ENCODE peak calls at places on chromosomes 5 and 9, in ten cellular contexts. One of them, this sample, is unnamed.

GRCh38 chr5:133473291-133473690 is 139.1 kb downstream of the FSTL4 start:
- DNase-seq in heart right ventricle: no peak
- DNase-seq in upper lobe of right lung: no peak
- DNase-seq in tibial nerve: no peak
- DNase-seq in mammary epithelial cell: no peak
- DNase-seq in OCI-LY7: no peak
- DNase-seq in HepG2: no peak
- DNase-seq in BJ: no peak
- DNase-seq in prostate gland: no peak
- DNase-seq in cardiac fibroblast: no peak
- DNase-seq in this sample: no peak

GRCh38 chr5:148107608-148108007 is 43.8 kb downstream of the SPINK5 start:
- DNase-seq in heart right ventricle: no peak
- DNase-seq in upper lobe of right lung: no peak
- DNase-seq in tibial nerve: no peak
- DNase-seq in mammary epithelial cell: no peak
- DNase-seq in OCI-LY7: no peak
- DNase-seq in HepG2: no peak
- DNase-seq in BJ: no peak
- DNase-seq in prostate gland: no peak
- DNase-seq in cardiac fibroblast: no peak
- DNase-seq in this sample: no peak

GRCh38 chr9:130325921-130326320 is 60.4 kb downstream of the HMCN2 start:
- DNase-seq in heart right ventricle: no peak
- DNase-seq in upper lobe of right lung: no peak
- DNase-seq in tibial nerve: no peak
- DNase-seq in mammary epithelial cell: no peak
- DNase-seq in OCI-LY7: no peak
- DNase-seq in HepG2: no peak
- DNase-seq in BJ: no peak
- DNase-seq in prostate gland: no peak
- DNase-seq in cardiac fibroblast: no peak
- DNase-seq in this sample: no peak

GRCh38 chr5:142782976-142783539 is 12.9 kb downstream of the ARHGAP26 start:
- DNase-seq in heart right ventricle: peak
- DNase-seq in upper lobe of right lung: no peak
- DNase-seq in tibial nerve: no peak
- DNase-seq in mammary epithelial cell: no peak
- DNase-seq in OCI-LY7: no peak
- DNase-seq in HepG2: no peak
- DNase-seq in BJ: no peak
- DNase-seq in prostate gland: no peak
- DNase-seq in cardiac fibroblast: peak
- DNase-seq in this sample: no peak

GRCh38 chr9:83538172-83538889 is at the start of gene FRMD3:
- DNase-seq in heart right ventricle: peak
- DNase-seq in upper lobe of right lung: peak
- DNase-seq in tibial nerve: peak
- DNase-seq in mammary epithelial cell: peak
- DNase-seq in OCI-LY7: no peak
- DNase-seq in HepG2: peak
- DNase-seq in BJ: peak
- DNase-seq in prostate gland: peak
- DNase-seq in cardiac fibroblast: peak
- DNase-seq in this sample: peak

GRCh38 chr9:117678882-117679281 is 25.3 kb upstream of the TLR4 start:
- DNase-seq in heart right ventricle: no peak
- DNase-seq in upper lobe of right lung: no peak
- DNase-seq in tibial nerve: no peak
- DNase-seq in mammary epithelial cell: peak
- DNase-seq in OCI-LY7: no peak
- DNase-seq in HepG2: no peak
- DNase-seq in BJ: no peak
- DNase-seq in prostate gland: no peak
- DNase-seq in cardiac fibroblast: no peak
- DNase-seq in this sample: no peak

GRCh38 chr9:2676466-2676865 is 40.8 kb upstream of the KCNV2 start:
- DNase-seq in heart right ventricle: no peak
- DNase-seq in upper lobe of right lung: no peak
- DNase-seq in tibial nerve: no peak
- DNase-seq in mammary epithelial cell: no peak
- DNase-seq in OCI-LY7: no peak
- DNase-seq in HepG2: peak
- DNase-seq in BJ: no peak
- DNase-seq in prostate gland: no peak
- DNase-seq in cardiac fibroblast: no peak
- DNase-seq in this sample: no peak

GRCh38 chr5:88826959-88827585 is 55.9 kb downstream of the MEF2C start:
- DNase-seq in heart right ventricle: peak
- DNase-seq in upper lobe of right lung: no peak
- DNase-seq in tibial nerve: no peak
- DNase-seq in mammary epithelial cell: peak
- DNase-seq in OCI-LY7: peak
- DNase-seq in HepG2: no peak
- DNase-seq in BJ: peak
- DNase-seq in prostate gland: no peak
- DNase-seq in cardiac fibroblast: peak
- DNase-seq in this sample: peak

GRCh38 chr9:136619742-136620440 is 42.8 kb upstream of the EGFL7 start:
- DNase-seq in heart right ventricle: no peak
- DNase-seq in upper lobe of right lung: peak
- DNase-seq in tibial nerve: peak
- DNase-seq in mammary epithelial cell: no peak
- DNase-seq in OCI-LY7: no peak
- DNase-seq in HepG2: peak
- DNase-seq in BJ: no peak
- DNase-seq in prostate gland: no peak
- DNase-seq in cardiac fibroblast: peak
- DNase-seq in this sample: no peak

GRCh38 chr5:149143470-149143869 is 2.2 kb downstream of the ABLIM3 start:
- DNase-seq in heart right ventricle: peak
- DNase-seq in upper lobe of right lung: no peak
- DNase-seq in tibial nerve: no peak
- DNase-seq in mammary epithelial cell: no peak
- DNase-seq in OCI-LY7: no peak
- DNase-seq in HepG2: no peak
- DNase-seq in BJ: peak
- DNase-seq in prostate gland: no peak
- DNase-seq in cardiac fibroblast: peak
- DNase-seq in this sample: peak

GRCh38 chr5:149138182-149138923 is 2.9 kb upstream of the ABLIM3 start:
- DNase-seq in heart right ventricle: peak
- DNase-seq in upper lobe of right lung: no peak
- DNase-seq in tibial nerve: no peak
- DNase-seq in mammary epithelial cell: no peak
- DNase-seq in OCI-LY7: no peak
- DNase-seq in HepG2: no peak
- DNase-seq in BJ: no peak
- DNase-seq in prostate gland: no peak
- DNase-seq in cardiac fibroblast: no peak
- DNase-seq in this sample: no peak

GRCh38 chr5:149141957-149142851 is 911 bp downstream of the ABLIM3 start:
- DNase-seq in heart right ventricle: peak
- DNase-seq in upper lobe of right lung: no peak
- DNase-seq in tibial nerve: peak
- DNase-seq in mammary epithelial cell: no peak
- DNase-seq in OCI-LY7: no peak
- DNase-seq in HepG2: no peak
- DNase-seq in BJ: no peak
- DNase-seq in prostate gland: no peak
- DNase-seq in cardiac fibroblast: peak
- DNase-seq in this sample: no peak

GRCh38 chr5:149140197-149141002 is 893 bp upstream of the ABLIM3 start:
- DNase-seq in heart right ventricle: no peak
- DNase-seq in upper lobe of right lung: no peak
- DNase-seq in tibial nerve: no peak
- DNase-seq in mammary epithelial cell: no peak
- DNase-seq in OCI-LY7: no peak
- DNase-seq in HepG2: no peak
- DNase-seq in BJ: no peak
- DNase-seq in prostate gland: no peak
- DNase-seq in cardiac fibroblast: no peak
- DNase-seq in this sample: no peak

GRCh38 chr5:149141224-149141956 is at the start of gene ABLIM3:
- DNase-seq in heart right ventricle: peak
- DNase-seq in upper lobe of right lung: peak
- DNase-seq in tibial nerve: peak
- DNase-seq in mammary epithelial cell: peak
- DNase-seq in OCI-LY7: peak
- DNase-seq in HepG2: no peak
- DNase-seq in BJ: no peak
- DNase-seq in prostate gland: peak
- DNase-seq in cardiac fibroblast: peak
- DNase-seq in this sample: no peak
- H3K4me3 ChIP-seq in heart right ventricle: peak
- H3K4me3 ChIP-seq in upper lobe of right lung: peak
- H3K4me3 ChIP-seq in tibial nerve: peak
- H3K4me3 ChIP-seq in mammary epithelial cell: peak
- H3K4me3 ChIP-seq in OCI-LY7: peak
- H3K4me3 ChIP-seq in HepG2: peak
- H3K4me3 ChIP-seq in BJ: peak
- H3K4me3 ChIP-seq in prostate gland: peak
- H3K4me3 ChIP-seq in cardiac fibroblast: peak
- H3K4me3 ChIP-seq in this sample: peak

DNA sequence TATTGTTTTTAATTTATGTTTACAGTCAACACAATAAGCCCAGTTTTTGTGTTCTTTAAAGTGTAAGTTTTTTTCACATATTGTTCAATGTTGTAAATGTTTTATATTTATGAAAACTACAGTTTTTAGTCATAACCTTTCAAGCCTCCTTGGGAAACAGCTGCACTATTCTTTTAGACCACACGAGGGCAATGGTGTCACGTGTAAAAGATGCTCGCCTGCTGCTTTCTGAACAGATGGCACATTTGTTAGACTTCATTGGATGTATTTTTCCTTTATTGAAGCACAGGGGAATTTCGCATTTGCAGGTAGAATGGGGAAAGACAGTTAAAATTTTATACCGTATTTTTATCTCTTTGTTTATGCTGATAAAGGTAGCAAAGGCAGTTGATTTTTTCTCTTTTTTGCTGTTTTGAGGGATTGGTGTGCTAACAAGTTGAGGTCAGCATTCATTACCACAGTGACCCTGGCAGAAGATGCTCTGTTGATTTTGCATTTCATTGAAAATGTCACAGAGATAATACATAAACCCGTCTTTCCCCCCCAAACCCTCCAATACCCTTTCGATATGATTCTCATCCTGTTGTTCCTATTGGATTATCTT is 59.0 kb downstream of the MAT2B start:
- DNase-seq in heart right ventricle: peak
- DNase-seq in upper lobe of right lung: no peak
- DNase-seq in tibial nerve: peak
- DNase-seq in mammary epithelial cell: peak
- DNase-seq in OCI-LY7: peak
- DNase-seq in HepG2: peak
- DNase-seq in BJ: no peak
- DNase-seq in prostate gland: peak
- DNase-seq in cardiac fibroblast: peak
- DNase-seq in this sample: no peak
- TF ChIP-seq CTCF in heart right ventricle: peak
- TF ChIP-seq CTCF in upper lobe of right lung: peak
- TF ChIP-seq CTCF in tibial nerve: peak
- TF ChIP-seq CTCF in mammary epithelial cell: peak
- TF ChIP-seq CTCF in OCI-LY7: peak
- TF ChIP-seq CTCF in HepG2: peak
- TF ChIP-seq CTCF in BJ: peak
- TF ChIP-seq CTCF in prostate gland: peak
- TF ChIP-seq CTCF in cardiac fibroblast: peak
- TF ChIP-seq CTCF in this sample: peak

GRCh38 chr9:89463986-89464901 is 33.7 kb downstream of the SEMA4D start:
- DNase-seq in heart right ventricle: no peak
- DNase-seq in upper lobe of right lung: peak
- DNase-seq in tibial nerve: no peak
- DNase-seq in mammary epithelial cell: no peak
- DNase-seq in OCI-LY7: peak
- DNase-seq in HepG2: no peak
- DNase-seq in BJ: no peak
- DNase-seq in prostate gland: no peak
- DNase-seq in cardiac fibroblast: no peak
- DNase-seq in this sample: no peak

GRCh38 chr9:89466451-89467277 is 31.2 kb downstream of the SEMA4D start:
- DNase-seq in heart right ventricle: no peak
- DNase-seq in upper lobe of right lung: no peak
- DNase-seq in tibial nerve: no peak
- DNase-seq in mammary epithelial cell: no peak
- DNase-seq in OCI-LY7: no peak
- DNase-seq in HepG2: no peak
- DNase-seq in BJ: no peak
- DNase-seq in prostate gland: no peak
- DNase-seq in cardiac fibroblast: no peak
- DNase-seq in this sample: no peak

GRCh38 chr9:89462817-89463216 is 35.1 kb downstream of the SEMA4D start:
- DNase-seq in heart right ventricle: no peak
- DNase-seq in upper lobe of right lung: no peak
- DNase-seq in tibial nerve: no peak
- DNase-seq in mammary epithelial cell: no peak
- DNase-seq in OCI-LY7: no peak
- DNase-seq in HepG2: no peak
- DNase-seq in BJ: no peak
- DNase-seq in prostate gland: no peak
- DNase-seq in cardiac fibroblast: no peak
- DNase-seq in this sample: no peak

GRCh38 chr9:89465726-89466308 is 32.1 kb downstream of the SEMA4D start:
- DNase-seq in heart right ventricle: no peak
- DNase-seq in upper lobe of right lung: no peak
- DNase-seq in tibial nerve: no peak
- DNase-seq in mammary epithelial cell: no peak
- DNase-seq in OCI-LY7: no peak
- DNase-seq in HepG2: no peak
- DNase-seq in BJ: no peak
- DNase-seq in prostate gland: no peak
- DNase-seq in cardiac fibroblast: no peak
- DNase-seq in this sample: no peak

GRCh38 chr9:89464991-89465390 is 32.9 kb downstream of the SEMA4D start:
- DNase-seq in heart right ventricle: no peak
- DNase-seq in upper lobe of right lung: peak
- DNase-seq in tibial nerve: no peak
- DNase-seq in mammary epithelial cell: no peak
- DNase-seq in OCI-LY7: no peak
- DNase-seq in HepG2: no peak
- DNase-seq in BJ: no peak
- DNase-seq in prostate gland: no peak
- DNase-seq in cardiac fibroblast: no peak
- DNase-seq in this sample: no peak
- H3K4me3 ChIP-seq in heart right ventricle: no peak
- H3K4me3 ChIP-seq in upper lobe of right lung: no peak
- H3K4me3 ChIP-seq in tibial nerve: no peak
- H3K4me3 ChIP-seq in mammary epithelial cell: no peak
- H3K4me3 ChIP-seq in OCI-LY7: no peak
- H3K4me3 ChIP-seq in HepG2: no peak
- H3K4me3 ChIP-seq in BJ: no peak
- H3K4me3 ChIP-seq in prostate gland: no peak
- H3K4me3 ChIP-seq in cardiac fibroblast: no peak
- H3K4me3 ChIP-seq in this sample: no peak

DNA sequence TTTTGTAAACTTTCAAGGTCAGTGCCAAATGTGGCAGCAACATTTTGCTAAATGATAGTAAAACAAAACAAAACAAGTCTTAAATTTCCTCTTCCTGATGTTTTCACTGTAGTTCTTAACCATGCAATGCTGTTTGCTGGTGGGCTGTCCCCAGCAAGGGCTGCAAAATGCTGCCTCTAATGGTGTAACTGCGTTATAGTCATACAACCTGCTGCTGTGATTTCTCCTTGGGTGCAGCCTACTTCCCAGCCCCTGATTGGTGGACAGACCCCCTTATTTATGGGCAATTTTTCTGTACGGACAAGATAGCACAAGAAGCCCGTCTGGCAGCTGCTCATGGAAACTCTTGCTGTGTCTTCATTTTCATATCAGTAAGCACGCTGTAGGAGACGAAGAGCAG is 26.6 kb upstream of the PIP5K1B start:
- DNase-seq in heart right ventricle: peak
- DNase-seq in upper lobe of right lung: no peak
- DNase-seq in tibial nerve: no peak
- DNase-seq in mammary epithelial cell: no peak
- DNase-seq in OCI-LY7: peak
- DNase-seq in HepG2: peak
- DNase-seq in BJ: no peak
- DNase-seq in prostate gland: no peak
- DNase-seq in cardiac fibroblast: no peak
- DNase-seq in this sample: no peak
- TF ChIP-seq CTCF in heart right ventricle: peak
- TF ChIP-seq CTCF in upper lobe of right lung: peak
- TF ChIP-seq CTCF in tibial nerve: no peak
- TF ChIP-seq CTCF in mammary epithelial cell: no peak
- TF ChIP-seq CTCF in OCI-LY7: peak
- TF ChIP-seq CTCF in HepG2: peak
- TF ChIP-seq CTCF in BJ: peak
- TF ChIP-seq CTCF in prostate gland: no peak
- TF ChIP-seq CTCF in cardiac fibroblast: no peak
- TF ChIP-seq CTCF in this sample: no peak